ENCODE peak calls at places on chromosomes 2 and 18, in five cellular contexts. T is IMR-90; O is left ventricle myocardium superior; Z is stromal cell of bone marrow; N is activated CD8-positive, alpha-beta memory T cell treated with anti-CD3 and anti-CD28 coated beads, Interleukin-2, amount 10 ng/mL, durations not matched to agents 7 days and 5 days. V is an unnamed sample.

GRCh38 chr18:78692105-78692504 is 287.5 kb upstream of the SALL3 start:
- DNase-seq in T (no peak), O (no peak), Z (no peak), N (no peak), V (no peak)

GRCh38 chr2:217647925-217648324 is 354.9 kb downstream of the TNS1 start:
- DNase-seq in T (no peak), O (no peak), Z (no peak), N (no peak), V (no peak)

GRCh38 chr2:229133155-229133772 is 137.8 kb downstream of the PID1 start:
- DNase-seq in T (peak), O (no peak), Z (peak), N (no peak), V (no peak)

GRCh38 chr2:226995625-226996041 is 159.8 kb downstream of the RHBDD1 start:
- DNase-seq in T (peak), O (peak), Z (peak), N (no peak), V (no peak)

GRCh38 chr2:168118733-168119518 is 128.5 kb downstream of the STK39 start:
- DNase-seq in T (peak), O (no peak), Z (peak), N (no peak), V (no peak)

GRCh38 chr2:8676191-8676914 is 5.5 kb upstream of the ID2 start:
- DNase-seq in T (peak), O (peak), Z (peak), N (no peak), V (no peak)

GRCh38 chr18:48997681-48997984 is 46.9 kb upstream of the SMAD7 start:
- DNase-seq in T (no peak), O (no peak), Z (no peak), N (no peak), V (no peak)

GRCh38 chr2:88180594-88181240 is 10.6 kb downstream of the THNSL2 start:
- DNase-seq in T (peak), O (no peak), Z (peak), N (no peak), V (no peak)

GRCh38 chr2:30240162-30240696 is 8.9 kb downstream of the LBH start:
- DNase-seq in T (no peak), O (no peak), Z (no peak), N (no peak), V (no peak)

GRCh38 chr2:85662899-85663683 is 4.9 kb downstream of the SFTPB start:
- DNase-seq in T (peak), O (no peak), Z (peak), N (no peak), V (no peak)

GRCh38 chr2:60260646-60261296 is 292.7 kb downstream of the BCL11A start:
- DNase-seq in T (no peak), O (no peak), Z (no peak), N (no peak), V (no peak)

GRCh38 chr18:76992226-76993084 is 140.1 kb downstream of the MBP start:
- DNase-seq in T (no peak), O (no peak), Z (no peak), N (no peak), V (no peak)

GRCh38 chr2:28150211-28150879 is 242.3 kb upstream of the FOSL2 start:
- DNase-seq in T (no peak), O (no peak), Z (no peak), N (no peak), V (no peak)

GRCh38 chr18:74012954-74013630 is 134.5 kb downstream of the FBXO15 start:
- DNase-seq in T (no peak), O (no peak), Z (no peak), N (no peak), V (no peak)

GRCh38 chr18:14086459-14087231 is 45.6 kb downstream of the ZNF519 start:
- DNase-seq in T (peak), O (no peak), Z (peak), N (no peak), V (no peak)

GRCh38 chr18:24212939-24213338 is 74.1 kb downstream of the CABYR start:
- DNase-seq in T (peak), O (no peak), Z (no peak), N (no peak), V (no peak)

V was measured in T-helper 17 cell.